ENCODE peak calls at places on chromosome 2, in seven cellular contexts. Y is T-helper 2 cell, P is T1000, L is MV-4-11, O is GM12891, Z is left ventricle myocardium superior, W is immature natural killer cell. F is an unnamed sample.

GRCh38 chr2:26922638-26923466 is 47.6 kb upstream of the MAPRE3 start:
- DNase-seq in Y (no peak), P (no peak), L (peak), O (peak), Z (peak), W (no peak), F (peak)

GRCh38 chr2:152508446-152508845 is 173.5 kb downstream of the FMNL2 start:
- DNase-seq in Y (no peak), P (no peak), L (no peak), O (no peak), Z (no peak), W (no peak), F (no peak)

GRCh38 chr2:128442891-128443302 is 124.2 kb upstream of the HS6ST1 start:
- DNase-seq in Y (no peak), P (no peak), L (no peak), O (no peak), Z (peak), W (no peak), F (peak)

GRCh38 chr2:164705412-164706167 is 84.3 kb upstream of the GRB14 start:
- DNase-seq in Y (no peak), P (no peak), L (no peak), O (no peak), Z (no peak), W (no peak), F (no peak)

GRCh38 chr2:10303634-10304378 is 1.1 kb downstream of the HPCAL1 start:
- DNase-seq in Y (no peak), P (peak), L (peak), O (peak), Z (peak), W (peak), F (peak)

GRCh38 chr2:9360701-9361100 is 62.6 kb downstream of the ITGB1BP1 start:
- DNase-seq in Y (no peak), P (no peak), L (no peak), O (no peak), Z (no peak), W (no peak), F (no peak)

GRCh38 chr2:184394642-184395041 is 203.7 kb upstream of the ZNF804A start:
- DNase-seq in Y (no peak), P (no peak), L (no peak), O (no peak), Z (no peak), W (no peak), F (no peak)

GRCh38 chr2:196992466-196992865 is 66.0 kb upstream of the PGAP1 start:
- DNase-seq in Y (no peak), P (no peak), L (no peak), O (no peak), Z (no peak), W (no peak), F (no peak)

GRCh38 chr2:235827585-235827992 is 333.7 kb downstream of the AGAP1 start:
- DNase-seq in Y (no peak), P (peak), L (no peak), O (no peak), Z (no peak), W (no peak), F (no peak)

GRCh38 chr2:107936427-107937359 is 49.6 kb upstream of the SLC5A7 start:
- DNase-seq in Y (no peak), P (no peak), L (no peak), O (no peak), Z (no peak), W (no peak), F (no peak)

GRCh38 chr2:195451160-195451559 is 205.9 kb upstream of the SLC39A10 start:
- DNase-seq in Y (no peak), P (no peak), L (peak), O (no peak), Z (no peak), W (no peak), F (no peak)

GRCh38 chr2:240572141-240573031 is 4.1 kb downstream of the RNPEPL1 start:
- DNase-seq in Y (no peak), P (no peak), L (no peak), O (no peak), Z (peak), W (no peak), F (no peak)

GRCh38 chr2:63667132-63667531 is 78.4 kb downstream of the MDH1 start:
- DNase-seq in Y (no peak), P (no peak), L (no peak), O (no peak), Z (no peak), W (no peak), F (no peak)

GRCh38 chr2:215933141-215933540 is 80.2 kb downstream of the MREG start:
- DNase-seq in Y (no peak), P (no peak), L (no peak), O (no peak), Z (no peak), W (no peak), F (no peak)

GRCh38 chr2:28047698-28048097 is 157.2 kb downstream of the BABAM2 start:
- DNase-seq in Y (no peak), P (no peak), L (peak), O (no peak), Z (no peak), W (no peak), F (no peak)

GRCh38 chr2:127080226-127080940 is 26.6 kb downstream of the BIN1 start:
- DNase-seq in Y (no peak), P (no peak), L (peak), O (no peak), Z (peak), W (no peak), F (no peak)

GRCh38 chr2:1605102-1605501 is 139.2 kb downstream of the PXDN start:
- DNase-seq in Y (no peak), P (no peak), L (no peak), O (no peak), Z (peak), W (no peak), F (no peak)